ENCODE peak calls at places on chromosome 16, in five cellular contexts. M, K, F, D and G are unnamed samples.

GRCh38 chr16:49528564-49529150 is 155.1 kb downstream of the C16orf78 start:
- DNase-seq in F (no peak), M (no peak), D (no peak), K (no peak), G (peak)

GRCh38 chr16:65975049-65975708 is 391.3 kb upstream of the CDH5 start:
- DNase-seq in F (no peak), D (no peak), K (peak), M (peak), G (no peak)

GRCh38 chr16:72291531-72291981 is 119.6 kb upstream of the PMFBP1 start:
- DNase-seq in M (peak), D (peak), F (no peak), K (no peak), G (no peak)

GRCh38 chr16:12542818-12543699 is 260.6 kb downstream of the CPPED1 start:
- DNase-seq in D (no peak), K (no peak), F (no peak), M (no peak), G (no peak)

GRCh38 chr16:72501739-72502653 is 330.0 kb upstream of the PMFBP1 start:
- DNase-seq in K (peak), F (peak), M (peak), D (peak), G (peak)

GRCh38 chr16:15983898-15984297 is 34.5 kb downstream of the ABCC1 start:
- DNase-seq in K (no peak), F (no peak), D (no peak), M (no peak), G (no peak)

GRCh38 chr16:27685802-27686201 is 135.9 kb downstream of the KATNIP start:
- DNase-seq in D (no peak), F (no peak), K (no peak), M (no peak), G (no peak)

GRCh38 chr16:380837-381787 is 666 bp downstream of the PGAP6 start:
- DNase-seq in M (no peak), K (peak), D (no peak), F (no peak), G (peak)

GRCh38 chr16:46947900-46948547 is 25.4 kb downstream of the DNAJA2 start:
- DNase-seq in F (peak), D (peak), M (peak), K (peak), G (peak)

GRCh38 chr16:85151603-85152413 is 39.5 kb upstream of the CIBAR2 start:
- DNase-seq in D (no peak), K (peak), F (no peak), M (no peak), G (peak)

GRCh38 chr16:28822520-28823290 is at the start of gene ATXN2L:
- DNase-seq in D (peak), M (peak), F (peak), K (peak), G (peak)

GRCh38 chr16:82943371-82943770 is 316.6 kb downstream of the CDH13 start:
- DNase-seq in F (no peak), K (no peak), D (no peak), M (no peak), G (no peak)

GRCh38 chr16:73082608-73083007 is 34.7 kb upstream of the ZFHX3 start:
- DNase-seq in K (no peak), M (no peak), D (peak), F (no peak), G (no peak)

GRCh38 chr16:76729525-76729924 is 452.3 kb downstream of the CNTNAP4 start:
- DNase-seq in D (no peak), F (no peak), M (no peak), K (no peak), G (no peak)

GRCh38 chr16:88764913-88765349 is 20.1 kb downstream of the PIEZO1 start:
- DNase-seq in K (no peak), F (no peak), M (no peak), D (no peak), G (no peak)

GRCh38 chr16:86732621-86733297 is 154.4 kb downstream of the FOXL1 start:
- DNase-seq in F (no peak), K (no peak), D (no peak), M (no peak), G (no peak)

GRCh38 chr16:9311303-9311954 is 220.0 kb downstream of the HAPSTR1 start:
- DNase-seq in F (no peak), K (no peak), M (no peak), D (no peak), G (no peak)

GRCh38 chr16:51994597-51994996 is 552.3 kb downstream of the TOX3 start:
- DNase-seq in K (no peak), M (no peak), F (no peak), D (peak), G (no peak)

GRCh38 chr16:46688101-46688656 is 799 bp downstream of the VPS35 start:
- DNase-seq in D (no peak), K (no peak), F (no peak), M (no peak), G (no peak)

GRCh38 chr16:53896711-53897110 is 192.8 kb downstream of the FTO start:
- DNase-seq in K (no peak), F (no peak), D (no peak), M (no peak), G (no peak)

GRCh38 chr16:2483160-2483559 is 8.2 kb downstream of the TBC1D24 start:
- DNase-seq in M (no peak), F (no peak), K (no peak), D (no peak), G (peak)

GRCh38 chr16:17605784-17606183 is 135.0 kb upstream of the XYLT1 start:
- DNase-seq in F (no peak), K (no peak), D (no peak), M (no peak), G (no peak)

GRCh38 chr16:717651-718245 is 2.8 kb downstream of the METRN start:
- DNase-seq in D (no peak), M (no peak), F (no peak), K (no peak), G (no peak)

GRCh38 chr16:12083625-12084024 is 107.1 kb downstream of the SNX29 start:
- DNase-seq in F (no peak), M (no peak), K (no peak), D (no peak), G (no peak)

GRCh38 chr16:58426095-58426494 is 33.8 kb downstream of the GINS3 start:
- DNase-seq in M (no peak), D (no peak), F (peak), K (no peak), G (no peak)

GRCh38 chr16:17354121-17354750 is 116.5 kb downstream of the XYLT1 start:
- DNase-seq in F (no peak), D (no peak), K (no peak), M (no peak), G (peak)

GRCh38 chr16:58461640-58462039 is 38.3 kb upstream of the NDRG4 start:
- DNase-seq in M (no peak), K (no peak), F (no peak), D (peak), G (no peak)

GRCh38 chr16:2035431-2036199 is 8.9 kb downstream of the NHERF2 start:
- DNase-seq in K (no peak), D (peak), M (no peak), F (no peak), G (peak)

GRCh38 chr16:62450291-62450690 is 414.1 kb upstream of the CDH8 start:
- DNase-seq in M (no peak), D (no peak), K (no peak), F (no peak), G (no peak)

DNA sequence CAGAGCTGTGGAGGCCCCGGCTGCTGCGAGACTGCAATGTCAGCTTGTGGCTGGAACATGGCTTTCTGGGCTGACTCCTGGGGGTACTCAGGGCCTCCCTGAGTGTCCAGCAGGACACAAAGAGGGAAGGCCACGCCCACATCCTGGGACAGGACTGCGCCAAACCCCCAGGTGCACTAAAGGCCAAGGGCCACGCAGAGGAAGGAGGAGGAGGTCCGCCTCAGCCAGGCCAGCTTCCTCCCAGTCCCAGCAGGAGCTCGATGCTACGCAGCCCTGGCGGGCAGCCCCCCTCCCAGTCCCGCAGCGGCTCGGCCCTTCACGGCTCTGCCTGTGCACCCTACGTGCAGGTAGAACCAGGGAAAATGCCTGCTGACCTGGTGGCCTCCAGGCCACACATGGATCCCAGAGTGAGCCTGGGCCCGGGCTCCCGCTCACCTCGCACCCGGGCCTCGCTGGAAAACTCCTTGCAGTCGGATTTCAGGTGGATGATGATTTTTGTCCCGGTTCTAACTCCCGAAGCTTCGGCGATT is 21.2 kb downstream of the DNASE1 start:
- DNase-seq in M (no peak), F (no peak), D (no peak), K (no peak), G (peak)
- H3K9ac ChIP-seq in M (no peak), F (no peak), D (no peak), K (peak), G (no peak)

GRCh38 chr16:48366165-48367093 is 18.8 kb downstream of the SIAH1 start:
- DNase-seq in M (peak), K (peak), D (peak), F (peak), G (peak)
- TF ChIP-seq REST in M (no peak), K (no peak), D (no peak), F (no peak), G (no peak)

GRCh38 chr16:29898786-29899515 is 399 bp downstream of the SEZ6L2 start:
- DNase-seq in K (no peak), F (no peak), D (no peak), M (no peak), G (peak)
- H3K27ac ChIP-seq in K (no peak), F (no peak), D (peak), M (peak), G (peak)

DNA sequence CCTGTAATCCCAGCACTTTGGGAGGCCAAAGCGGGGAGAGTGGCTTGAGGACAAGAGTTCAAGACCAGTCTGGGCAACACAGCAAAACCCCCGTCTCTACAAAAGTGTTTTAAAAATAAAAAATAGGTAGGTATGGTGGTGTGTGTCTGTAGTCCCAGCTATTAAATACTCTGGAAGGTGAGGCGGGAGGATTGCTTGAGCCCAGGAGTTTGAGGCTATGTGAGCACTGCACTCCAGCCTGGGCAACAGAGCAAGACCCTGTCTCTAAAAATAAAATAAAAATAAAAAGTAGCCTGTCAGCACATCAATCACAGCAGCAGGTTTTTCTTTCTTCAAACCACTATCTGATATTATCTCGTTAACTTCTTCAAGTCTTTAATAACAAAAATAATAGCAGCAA is 1.6 kb downstream of the USP31 start:
- DNase-seq in D (no peak), M (no peak), K (no peak), F (no peak), G (no peak)
- H3K9ac ChIP-seq in D (peak), M (peak), K (peak), F (no peak), G (peak)

DNA sequence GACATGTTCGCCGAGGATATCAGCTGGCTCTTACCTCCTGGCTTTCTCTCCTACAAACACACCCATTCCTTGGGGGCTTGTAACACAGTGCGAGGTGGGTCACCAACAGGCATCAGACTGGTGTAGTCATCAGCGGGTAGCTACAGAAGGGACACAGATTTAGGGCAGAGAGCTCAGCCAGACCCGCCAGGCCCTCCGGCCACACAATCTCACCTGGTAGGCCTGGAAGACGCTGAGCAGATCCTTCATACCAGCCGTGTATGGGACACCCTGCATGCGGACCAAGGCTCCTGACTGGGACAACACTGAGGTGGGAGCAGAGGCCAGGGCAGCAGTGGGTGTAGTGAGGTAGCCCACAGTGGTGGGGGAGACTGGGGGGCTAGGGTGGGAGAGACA is 5.8 kb downstream of the ESRP2 start:
- DNase-seq in M (no peak), D (no peak), F (no peak), K (no peak), G (no peak)
- TF ChIP-seq REST in M (no peak), D (no peak), F (no peak), K (no peak), G (no peak)